ENCODE peak calls at places on chromosomes 1 and 21, in four cellular contexts. Y is neural progenitor cell, Z is A549, V is mucosa of descending colon. W is an unnamed sample. For H3K4me1, the result is how much of the 10 kb centered on the place peaks cover.

GRCh38 chr1:3744646-3745045 is 7.6 kb upstream of the CCDC27 start:
- DNase-seq in Y (no peak), Z (no peak), V (peak), W (no peak)

GRCh38 chr1:1889847-1890505 is 911 bp downstream of the GNB1 start:
- DNase-seq in Y (peak), Z (no peak), V (peak), W (no peak)

GRCh38 chr1:204307334-204307883 is 52.3 kb downstream of the PLEKHA6 start:
- DNase-seq in Y (peak), Z (no peak), V (no peak), W (no peak)

GRCh38 chr21:37350472-37350871 is 16.1 kb upstream of the DYRK1A start:
- DNase-seq in Y (no peak), Z (no peak), V (no peak), W (no peak)

GRCh38 chr1:43313771-43314170 is 13.0 kb downstream of the TIE1 start:
- DNase-seq in Y (no peak), Z (no peak), V (peak), W (no peak)

GRCh38 chr21:14693997-14694396 is 147.9 kb upstream of the SAMSN1 start:
- DNase-seq in Y (no peak), Z (no peak), V (no peak), W (no peak)

GRCh38 chr1:169586395-169587255 is at the start of gene F5:
- DNase-seq in Y (peak), Z (peak), V (peak), W (no peak)

GRCh38 chr1:228360533-228361313 is 45.9 kb downstream of the TRIM11 start:
- DNase-seq in Y (no peak), Z (no peak), V (peak), W (no peak)

GRCh38 chr1:94929351-94929814 is 2.5 kb upstream of the CNN3 start:
- DNase-seq in Y (no peak), Z (no peak), V (no peak), W (no peak)

GRCh38 chr21:38789275-38789674 is 16.5 kb upstream of the ETS2 start:
- DNase-seq in Y (no peak), Z (no peak), V (no peak), W (no peak)

GRCh38 chr1:112934562-112934952 is 21.4 kb downstream of the SLC16A1 start:
- DNase-seq in Y (peak), Z (no peak), V (no peak), W (no peak)

GRCh38 chr1:230335861-230336549 is 90.1 kb downstream of the PGBD5 start:
- DNase-seq in Y (no peak), Z (no peak), V (no peak), W (no peak)

GRCh38 chr1:59653968-59654367 is 160.8 kb upstream of the HOOK1 start:
- DNase-seq in Y (no peak), Z (no peak), V (no peak), W (no peak)

GRCh38 chr21:45736705-45737484 is 93.4 kb downstream of the PCBP3 start:
- DNase-seq in Y (no peak), Z (no peak), V (no peak), W (no peak)

GRCh38 chr1:63984257-63984626 is 210.4 kb downstream of the ROR1 start:
- DNase-seq in Y (no peak), Z (no peak), V (no peak), W (no peak)

GRCh38 chr1:198823626-198824025 is 184.8 kb downstream of the PTPRC start:
- DNase-seq in Y (no peak), Z (no peak), V (no peak), W (no peak)

GRCh38 chr1:58035523-58035922 is 511.0 kb downstream of the OMA1 start:
- DNase-seq in Y (peak), Z (peak), V (no peak), W (no peak)

GRCh38 chr1:40901886-40902633 is 39.9 kb upstream of the CITED4 start:
- DNase-seq in Y (no peak), Z (peak), V (no peak), W (no peak)

GRCh38 chr1:196355206-196355786 is 252.9 kb downstream of the KCNT2 start:
- DNase-seq in Y (no peak), Z (peak), V (no peak), W (no peak)

GRCh38 chr1:228515200-228515834 is 28.1 kb downstream of the RNF187 start:
- DNase-seq in Y (peak), Z (peak), V (no peak), W (no peak)

GRCh38 chr1:11570821-11571220 is 83.4 kb downstream of the FBXO2 start:
- DNase-seq in Y (no peak), Z (no peak), V (no peak), W (no peak)

GRCh38 chr1:226417830-226418546 is 10.1 kb upstream of the PARP1 start:
- DNase-seq in Y (peak), Z (no peak), V (no peak), W (no peak)

GRCh38 chr1:96362623-96363022 is 359.0 kb upstream of the PTBP2 start:
- DNase-seq in Y (no peak), Z (peak), V (no peak), W (no peak)

GRCh38 chr1:183778006-183778405 is 26.9 kb upstream of the RGL1 start:
- DNase-seq in Y (no peak), Z (no peak), V (no peak), W (no peak)

GRCh38 chr1:182625716-182626504 is 21.7 kb upstream of the RGS16 start:
- DNase-seq in Y (no peak), Z (no peak), V (no peak), W (no peak)

GRCh38 chr1:48073773-48074172 is 76.6 kb upstream of the TRABD2B start:
- DNase-seq in Y (no peak), Z (no peak), V (no peak), W (no peak)

GRCh38 chr21:16533692-16534407 is 804.1 kb downstream of the USP25 start:
- DNase-seq in Y (no peak), Z (no peak), V (no peak), W (no peak)

DNA sequence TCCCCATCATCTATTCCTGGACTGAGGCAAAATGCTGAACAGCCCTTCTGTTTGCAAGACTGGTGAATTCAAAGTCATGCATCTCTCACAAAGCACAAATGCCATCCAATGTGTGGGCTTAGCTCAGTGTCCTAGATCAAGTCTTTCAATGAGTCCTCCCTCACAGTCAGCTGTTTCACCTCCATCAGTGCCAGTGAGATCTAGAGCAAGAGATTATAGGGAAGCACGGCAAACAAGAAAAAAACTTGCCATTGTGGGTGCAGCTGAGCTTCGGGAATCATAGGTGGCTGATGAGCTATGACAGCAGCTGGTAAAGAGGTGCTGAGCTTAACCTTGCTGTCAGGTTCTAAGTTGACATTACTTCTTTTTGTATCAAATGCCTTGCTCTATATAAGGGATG is 130.2 kb downstream of the LMX1A start:
- DNase-seq in Y (no peak), Z (no peak), V (no peak), W (no peak)
- H3K4me3 ChIP-seq in Y (no peak), Z (no peak), V (no peak), W (no peak)

GRCh38 chr1:17587693-17588047 is 48.2 kb downstream of the ARHGEF10L start:
- DNase-seq in Y (peak), Z (peak), V (no peak), W (no peak)
- H3K4me1 ChIP-seq in Y (under half), Z (half or more), V (under half), W (half or more)

GRCh38 chr1:101993703-101994102 is 3.0 kb downstream of the OLFM3 start:
- DNase-seq in Y (no peak), Z (peak), V (no peak), W (no peak)

GRCh38 chr1:101995984-101996731 is 568 bp downstream of the OLFM3 start:
- DNase-seq in Y (peak), Z (no peak), V (no peak), W (no peak)

GRCh38 chr1:101996830-101997485 is at the start of gene OLFM3:
- DNase-seq in Y (peak), Z (no peak), V (peak), W (no peak)

GRCh38 chr1:101992816-101993575 is 3.7 kb downstream of the OLFM3 start:
- DNase-seq in Y (no peak), Z (no peak), V (no peak), W (no peak)
- H3K4me3 ChIP-seq in Y (no peak), Z (no peak), V (no peak), W (no peak)

GRCh38 chr1:116764466-116764896 is 10.3 kb downstream of the CD2 start:
- DNase-seq in Y (no peak), Z (no peak), V (no peak), W (no peak)

GRCh38 chr1:116763787-116764465 is 9.7 kb downstream of the CD2 start:
- DNase-seq in Y (peak), Z (peak), V (no peak), W (no peak)

GRCh38 chr1:116762781-116763115 is 8.5 kb downstream of the CD2 start:
- DNase-seq in Y (no peak), Z (no peak), V (no peak), W (no peak)

GRCh38 chr1:116762281-116762680 is 8.1 kb downstream of the CD2 start:
- DNase-seq in Y (no peak), Z (no peak), V (no peak), W (no peak)

DNA sequence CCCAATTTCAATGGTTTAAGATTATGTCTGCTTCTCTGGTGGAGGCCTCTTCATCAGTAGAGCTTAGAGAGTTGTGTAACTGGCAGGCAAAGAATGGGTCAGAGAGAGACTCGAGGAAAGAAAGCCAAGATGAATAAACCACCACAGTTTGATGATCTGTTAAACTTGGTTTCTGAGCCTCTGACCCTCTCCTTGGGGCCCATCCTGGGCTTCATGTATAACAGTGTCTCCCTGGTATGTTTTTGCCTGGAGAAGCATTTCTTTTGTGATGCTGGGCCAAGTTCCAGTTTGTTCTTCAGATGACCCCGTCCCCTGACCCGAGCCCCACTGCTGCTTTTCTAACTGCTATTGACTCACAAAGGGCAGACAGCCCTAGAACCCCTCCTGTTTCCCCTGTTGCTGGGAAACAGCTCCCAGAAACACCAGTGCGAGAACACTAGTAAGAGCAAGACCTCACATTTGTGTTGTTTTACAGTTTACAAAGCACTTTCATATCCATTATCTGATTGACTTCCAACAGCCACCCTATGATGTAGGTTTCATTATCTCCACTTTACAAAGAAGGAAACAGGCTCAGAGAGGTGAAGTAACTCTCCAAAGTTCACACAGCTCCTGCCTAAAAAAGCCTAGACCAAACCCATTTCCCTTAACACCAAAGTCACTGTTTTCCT is 9.0 kb downstream of the CD2 start:
- DNase-seq in Y (no peak), Z (no peak), V (no peak), W (no peak)
- H3K4me1 ChIP-seq in Y (under half), Z (under half), V (under half), W (under half)

GRCh38 chr1:23166854-23167253 is 1.8 kb downstream of the LUZP1 start:
- DNase-seq in Y (no peak), Z (no peak), V (no peak), W (no peak)
- H3K4me3 ChIP-seq in Y (peak), Z (peak), V (no peak), W (peak)